ENCODE peak calls at places on chromosomes 12 and 14, in six cellular contexts. Q is A549; X is CD4-positive, alpha-beta T cell; E is astrocyte; U is uterus; W is heart left ventricle. F is an unnamed sample.

GRCh38 chr12:131507094-131507493 is 203.8 kb upstream of the SFSWAP start:
- DNase-seq in Q (no peak), X (no peak), E (no peak), U (no peak), W (no peak), F (no peak)

GRCh38 chr12:89140141-89140540 is 212.2 kb downstream of the DUSP6 start:
- DNase-seq in Q (no peak), X (no peak), E (no peak), U (no peak), W (no peak), F (no peak)

GRCh38 chr14:90599748-90600507 is 203.1 kb downstream of the CALM1 start:
- DNase-seq in Q (peak; percentile 35), X (no peak), E (no peak), U (no peak), W (no peak), F (no peak)

GRCh38 chr14:69137456-69138188 is 15.3 kb downstream of the DCAF5 start:
- DNase-seq in Q (no peak), X (no peak), E (peak; percentile 36), U (no peak), W (no peak), F (no peak)

GRCh38 chr12:1436015-1436414 is 158.4 kb downstream of the FBXL14 start:
- DNase-seq in Q (no peak), X (no peak), E (no peak), U (no peak), W (peak; percentile 40), F (no peak)

GRCh38 chr12:25985296-25985992 is 27.0 kb downstream of the RASSF8 start:
- DNase-seq in Q (no peak), X (no peak), E (no peak), U (no peak), W (no peak), F (no peak)

GRCh38 chr14:50198503-50198902 is 32.9 kb downstream of the SOS2 start:
- DNase-seq in Q (no peak), X (no peak), E (no peak), U (no peak), W (no peak), F (no peak)

GRCh38 chr14:97380539-97380941 is 583.4 kb downstream of the VRK1 start:
- DNase-seq in Q (peak; percentile 1), X (peak; percentile 36), E (no peak), U (no peak), W (no peak), F (no peak)

GRCh38 chr14:67483599-67484270 is 4.8 kb downstream of the TMEM229B start:
- DNase-seq in Q (no peak), X (no peak), E (no peak), U (no peak), W (peak; percentile 32), F (no peak)

GRCh38 chr12:111785651-111786050 is 18.9 kb downstream of the ALDH2 start:
- DNase-seq in Q (no peak), X (no peak), E (peak; percentile 49), U (no peak), W (no peak), F (no peak)

GRCh38 chr14:93112891-93113677 is 2.6 kb downstream of the ITPK1 start:
- DNase-seq in Q (peak; percentile 83), X (peak; percentile 70), E (peak; percentile 55), U (peak; percentile 75), W (peak; percentile 87), F (peak; percentile 57)

GRCh38 chr14:33794791-33795300 is 156.0 kb downstream of the EGLN3 start:
- DNase-seq in Q (no peak), X (no peak), E (peak; percentile 98), U (no peak), W (no peak), F (no peak)

GRCh38 chr12:122096591-122097149 is 18.1 kb downstream of the MLXIP start:
- DNase-seq in Q (no peak), X (no peak), E (peak; percentile 76), U (no peak), W (peak; percentile 47), F (no peak)

GRCh38 chr12:111749391-111749790 is 17.3 kb upstream of the ALDH2 start:
- DNase-seq in Q (no peak), X (no peak), E (no peak), U (no peak), W (no peak), F (no peak)

GRCh38 chr14:99361596-99362220 is 89.7 kb upstream of the BCL11B start:
- DNase-seq in Q (no peak), X (no peak), E (no peak), U (no peak), W (no peak), F (no peak)
- H3K9me3 ChIP-seq in Q (no peaks in the 10 kb centered on the region), X (no peaks in the 10 kb centered on the region), E (no peaks in the 10 kb centered on the region), U (no peaks in the 10 kb centered on the region), W (no peaks in the 10 kb centered on the region), F (no peaks in the 10 kb centered on the region)

GRCh38 chr14:105943973-105944602 is 417.7 kb downstream of the TMEM121 start:
- DNase-seq in Q (no peak), X (no peak), E (no peak), U (no peak), W (no peak), F (no peak)
- H3K9me3 ChIP-seq in Q (no peaks in the 10 kb centered on the region), X (peaks cover 6% of the 10 kb centered on the region), E (peaks cover 18% of the 10 kb centered on the region), U (no peaks in the 10 kb centered on the region), W (no peaks in the 10 kb centered on the region), F (no peaks in the 10 kb centered on the region)

DNA sequence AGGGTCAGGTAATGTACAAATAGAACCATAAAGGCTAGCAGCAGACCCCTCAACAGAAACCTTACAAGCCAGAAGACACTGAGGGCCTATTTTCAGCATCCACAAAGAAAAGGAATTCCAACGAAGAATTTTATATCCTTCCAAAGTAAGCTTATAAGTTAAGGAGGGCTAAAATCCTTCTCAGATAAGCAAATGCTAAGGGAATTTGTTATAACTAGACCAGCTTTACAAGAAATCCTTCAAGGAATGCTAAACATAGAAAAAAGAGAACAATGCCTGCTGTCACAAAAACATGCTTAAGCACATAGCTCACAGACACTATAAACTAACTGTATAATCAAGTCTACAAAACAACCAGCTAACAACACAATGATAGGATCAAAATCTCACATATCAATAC is 130.7 kb upstream of the RPL10L start:
- DNase-seq in Q (no peak), X (no peak), E (no peak), U (no peak), W (no peak), F (no peak)
- H3K9me3 ChIP-seq in Q (peaks cover 11% of the 10 kb centered on the region), X (peaks cover 21% of the 10 kb centered on the region), E (peaks cover 2% of the 10 kb centered on the region), U (no peaks in the 10 kb centered on the region), W (peaks cover 9% of the 10 kb centered on the region), F (peaks cover 8% of the 10 kb centered on the region)

GRCh38 chr12:133107121-133107520 is 23.0 kb downstream of the ZNF891 start:
- DNase-seq in Q (no peak), X (no peak), E (no peak), U (no peak), W (no peak), F (no peak)

GRCh38 chr12:133108150-133108549 is 21.9 kb downstream of the ZNF891 start:
- DNase-seq in Q (no peak), X (no peak), E (no peak), U (no peak), W (no peak), F (no peak)

GRCh38 chr12:133106253-133106652 is 23.8 kb downstream of the ZNF891 start:
- DNase-seq in Q (peak; percentile 47), X (no peak), E (no peak), U (no peak), W (no peak), F (no peak)

GRCh38 chr12:133105620-133106019 is 24.5 kb downstream of the ZNF891 start:
- DNase-seq in Q (peak; percentile 34), X (no peak), E (no peak), U (no peak), W (no peak), F (no peak)
- H3K9me3 ChIP-seq in Q (peaks cover 97% of the 10 kb centered on the region), X (peaks cover 100% of the 10 kb centered on the region), E (peaks cover 54% of the 10 kb centered on the region), U (no peaks in the 10 kb centered on the region), W (peaks cover 79% of the 10 kb centered on the region), F (peaks cover 57% of the 10 kb centered on the region)

GRCh38 chr14:89587128-89587420 is 170.0 kb upstream of the FOXN3 start:
- DNase-seq in Q (no peak), X (no peak), E (no peak), U (no peak), W (no peak), F (no peak)
- H3K9me3 ChIP-seq in Q (peaks cover 8% of the 10 kb centered on the region), X (no peaks in the 10 kb centered on the region), E (no peaks in the 10 kb centered on the region), U (no peaks in the 10 kb centered on the region), W (no peaks in the 10 kb centered on the region), F (no peaks in the 10 kb centered on the region)

DNA sequence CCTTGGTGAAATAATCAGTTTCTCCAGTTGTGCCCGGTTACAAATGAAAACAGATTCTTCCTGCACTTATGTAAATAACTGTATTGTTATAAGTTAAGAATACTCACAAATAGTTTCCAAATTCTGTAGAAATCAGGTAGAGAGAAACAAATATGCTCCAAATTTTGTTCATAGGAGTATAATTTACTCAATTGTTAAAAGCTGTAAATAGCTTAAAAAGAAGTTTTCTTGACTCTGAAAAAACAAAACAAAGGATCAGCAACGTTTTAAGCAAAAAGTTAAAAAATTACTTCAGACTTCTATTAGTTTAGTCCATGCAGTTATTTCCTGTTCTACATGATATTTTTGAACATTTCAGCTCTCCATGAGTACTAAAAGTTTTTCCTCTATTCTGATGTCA is 30.0 kb upstream of the SLC38A4 start:
- DNase-seq in Q (no peak), X (no peak), E (no peak), U (no peak), W (no peak), F (no peak)
- H3K9me3 ChIP-seq in Q (peaks cover 13% of the 10 kb centered on the region), X (peaks cover 15% of the 10 kb centered on the region), E (peaks cover 2% of the 10 kb centered on the region), U (no peaks in the 10 kb centered on the region), W (no peaks in the 10 kb centered on the region), F (no peaks in the 10 kb centered on the region)

F was measured in T-helper 17 cell.